ENCODE peak calls at places on chromosomes 4 and X, in six cellular contexts. X is effector memory CD4-positive, alpha-beta T cell; A is psoas muscle; T is HL-60; D is thoracic aorta; G is lung. Q is an unnamed sample.

GRCh38 chrX:40987413-40987812 is 97.8 kb upstream of the USP9X start:
- DNase-seq in X (no peak), A (no peak), T (no peak), D (no peak), G (no peak), Q (no peak)

GRCh38 chr4:137359691-137360315 is 172.5 kb downstream of the PCDH18 start:
- DNase-seq in X (no peak), A (no peak), T (no peak), D (no peak), G (no peak), Q (no peak)

GRCh38 chrX:13165266-13165665 is 120.8 kb upstream of the FAM9C start:
- DNase-seq in X (no peak), A (no peak), T (no peak), D (no peak), G (no peak), Q (no peak)

GRCh38 chr4:22356996-22357596 is 158.8 kb downstream of the ADGRA3 start:
- DNase-seq in X (no peak), A (no peak), T (no peak), D (no peak), G (no peak), Q (no peak)

GRCh38 chrX:154490021-154490413 is 412 bp downstream of the SLC10A3 start:
- DNase-seq in X (no peak), A (peak; percentile 38), T (peak; percentile 24), D (peak; percentile 15), G (no peak), Q (no peak)

GRCh38 chrX:109742722-109743121 is 9.7 kb upstream of the ACSL4 start:
- DNase-seq in X (no peak), A (no peak), T (no peak), D (no peak), G (no peak), Q (no peak)

GRCh38 chr4:155208258-155209054 is at the start of gene NPY2R:
- DNase-seq in X (no peak), A (no peak), T (no peak), D (no peak), G (no peak), Q (no peak)

GRCh38 chr4:140595065-140595464 is 26.3 kb upstream of the UCP1 start:
- DNase-seq in X (no peak), A (no peak), T (no peak), D (no peak), G (no peak), Q (peak; percentile 8)

GRCh38 chr4:73864365-73864764 is 4.8 kb upstream of the CXCL1 start:
- DNase-seq in X (no peak), A (no peak), T (no peak), D (no peak), G (no peak), Q (no peak)

GRCh38 chr4:110514889-110515479 is 39.0 kb downstream of the ENPEP start:
- DNase-seq in X (no peak), A (no peak), T (no peak), D (no peak), G (no peak), Q (no peak)

GRCh38 chr4:5956285-5957021 is 61.8 kb downstream of the C4orf50 start:
- DNase-seq in X (no peak), A (peak; percentile 34), T (no peak), D (no peak), G (no peak), Q (no peak)

GRCh38 chrX:39675619-39676018 is 422.1 kb downstream of the BCOR start:
- DNase-seq in X (no peak), A (peak; percentile 32), T (no peak), D (no peak), G (no peak), Q (no peak)

GRCh38 chrX:30657542-30658238 is 4.5 kb downstream of the GK start:
- DNase-seq in X (no peak), A (no peak), T (no peak), D (no peak), G (no peak), Q (no peak)

GRCh38 chr4:156950950-156951349 is 20.6 kb downstream of the PDGFC start:
- DNase-seq in X (no peak), A (no peak), T (no peak), D (no peak), G (no peak), Q (no peak)

GRCh38 chr4:13143234-13143633 is 340.9 kb downstream of the RAB28 start:
- DNase-seq in X (no peak), A (no peak), T (no peak), D (no peak), G (no peak), Q (no peak)

GRCh38 chrX:112779139-112779538 is 61.5 kb downstream of the AMOT start:
- DNase-seq in X (no peak), A (no peak), T (no peak), D (no peak), G (no peak), Q (no peak)

GRCh38 chr4:14581741-14582140 is 420.5 kb upstream of the CPEB2 start:
- DNase-seq in X (no peak), A (no peak), T (no peak), D (no peak), G (no peak), Q (no peak)

DNA sequence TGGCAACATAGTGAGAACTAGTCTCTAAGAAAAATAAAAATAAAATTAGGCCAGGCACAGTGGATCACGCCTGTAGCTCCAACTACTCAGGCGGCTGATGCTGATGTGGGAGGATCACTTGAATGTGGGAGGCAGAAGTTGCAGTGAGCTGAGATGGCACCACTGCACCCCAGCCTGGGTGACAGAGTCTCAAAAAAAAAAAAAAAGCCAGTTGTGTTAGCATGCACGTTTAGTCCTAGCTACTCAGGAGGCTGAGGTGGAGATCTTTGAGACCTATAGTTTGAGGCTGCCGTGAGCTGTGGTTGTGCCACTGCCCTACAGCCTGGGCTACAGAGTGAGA is 2.5 kb downstream of the DCK start:
- DNase-seq in X (no peak), A (no peak), T (no peak), D (no peak), G (no peak), Q (no peak)
- H3K4me3 ChIP-seq in X (peak overlapping the region; percentile 100), A (no peak overlapping the region), T (peak overlapping the region; percentile 91), D (no peak overlapping the region), G (no peak overlapping the region), Q (no peak overlapping the region)

DNA sequence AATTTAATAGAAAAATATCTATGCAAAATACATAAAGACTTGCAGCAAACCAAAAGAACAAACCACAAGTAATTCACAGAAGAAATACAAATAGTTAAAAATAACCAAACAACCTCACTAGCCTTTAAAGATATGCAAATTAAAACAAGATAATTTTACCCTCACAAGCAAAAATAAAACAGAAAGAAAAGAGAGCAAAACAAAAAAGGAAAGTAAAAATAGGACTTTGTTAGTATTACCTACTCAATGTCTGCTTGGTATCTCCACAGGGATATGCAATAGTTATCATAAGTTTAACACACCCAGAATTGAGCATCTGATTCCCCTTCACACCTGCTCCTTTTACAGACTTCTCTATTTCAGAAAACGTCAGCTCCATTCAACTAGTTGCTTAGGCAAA is 737.5 kb upstream of the MAGEB2 start:
- DNase-seq in X (no peak), A (no peak), T (no peak), D (no peak), G (no peak), Q (no peak)
- H3K4me3 ChIP-seq in X (no peak overlapping the region), A (no peak overlapping the region), T (no peak overlapping the region), D (no peak overlapping the region), G (no peak overlapping the region), Q (peak overlapping the region; percentile 52)

GRCh38 chr4:186723207-186724047 is at the start of gene FAT1:
- DNase-seq in X (no peak), A (peak; percentile 72), T (peak; percentile 56), D (no peak), G (peak; percentile 61), Q (no peak)
- H3K4me3 ChIP-seq in X (no peak within 1 kb of the TSS), A (peak within 1 kb of the TSS; percentile 77), T (peak within 1 kb of the TSS; percentile 79), D (peak within 1 kb of the TSS; percentile 80), G (peak within 1 kb of the TSS; percentile 84), Q (no peak within 1 kb of the TSS)

GRCh38 chrX:6226646-6227444 is 1.8 kb downstream of the NLGN4X start:
- DNase-seq in X (no peak), A (no peak), T (no peak), D (no peak), G (no peak), Q (no peak)
- H3K4me3 ChIP-seq in X (no peak overlapping the region), A (peak overlapping the region; percentile 46), T (no peak overlapping the region), D (peak overlapping the region; percentile 39), G (peak overlapping the region; percentile 27), Q (no peak overlapping the region)

DNA sequence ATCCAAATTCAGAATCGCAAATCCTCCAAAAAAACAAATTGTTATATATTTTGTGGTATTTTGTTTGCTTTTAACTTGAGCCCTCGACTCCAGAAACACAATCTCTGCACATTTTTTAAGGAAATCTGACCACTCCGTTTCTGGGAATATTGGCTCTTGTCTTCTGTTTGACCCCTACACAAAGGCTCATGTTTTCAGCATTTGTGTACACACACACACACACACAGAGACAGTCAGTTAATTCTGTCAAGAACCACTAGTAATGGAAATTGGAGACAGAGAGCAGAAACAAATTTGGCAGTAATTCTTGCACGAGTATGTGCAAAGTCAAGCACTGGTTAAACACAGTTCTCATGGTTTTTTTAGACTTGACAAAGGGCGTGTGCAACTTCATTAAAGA is 115.4 kb downstream of the AFAP1 start:
- DNase-seq in X (no peak), A (no peak), T (no peak), D (no peak), G (no peak), Q (no peak)
- H3K4me3 ChIP-seq in X (no peak overlapping the region), A (no peak overlapping the region), T (no peak overlapping the region), D (no peak overlapping the region), G (no peak overlapping the region), Q (no peak overlapping the region)

GRCh38 chr4:106584590-106584989 is 216.0 kb upstream of the GIMD1 start:
- DNase-seq in X (no peak), A (no peak), T (no peak), D (no peak), G (no peak), Q (no peak)
- H3K4me3 ChIP-seq in X (no peak overlapping the region), A (no peak overlapping the region), T (no peak overlapping the region), D (no peak overlapping the region), G (no peak overlapping the region), Q (no peak overlapping the region)

GRCh38 chrX:132094169-132094568 is 33.7 kb downstream of the FRMD7 start:
- DNase-seq in X (no peak), A (no peak), T (no peak), D (no peak), G (no peak), Q (no peak)

GRCh38 chrX:132090370-132091152 is 37.3 kb downstream of the FRMD7 start:
- DNase-seq in X (no peak), A (no peak), T (no peak), D (no peak), G (no peak), Q (no peak)

GRCh38 chrX:132093239-132093860 is 34.5 kb downstream of the FRMD7 start:
- DNase-seq in X (no peak), A (no peak), T (no peak), D (no peak), G (no peak), Q (no peak)

GRCh38 chrX:132086717-132087116 is 41.1 kb downstream of the FRMD7 start:
- DNase-seq in X (no peak), A (no peak), T (no peak), D (no peak), G (no peak), Q (no peak)

DNA sequence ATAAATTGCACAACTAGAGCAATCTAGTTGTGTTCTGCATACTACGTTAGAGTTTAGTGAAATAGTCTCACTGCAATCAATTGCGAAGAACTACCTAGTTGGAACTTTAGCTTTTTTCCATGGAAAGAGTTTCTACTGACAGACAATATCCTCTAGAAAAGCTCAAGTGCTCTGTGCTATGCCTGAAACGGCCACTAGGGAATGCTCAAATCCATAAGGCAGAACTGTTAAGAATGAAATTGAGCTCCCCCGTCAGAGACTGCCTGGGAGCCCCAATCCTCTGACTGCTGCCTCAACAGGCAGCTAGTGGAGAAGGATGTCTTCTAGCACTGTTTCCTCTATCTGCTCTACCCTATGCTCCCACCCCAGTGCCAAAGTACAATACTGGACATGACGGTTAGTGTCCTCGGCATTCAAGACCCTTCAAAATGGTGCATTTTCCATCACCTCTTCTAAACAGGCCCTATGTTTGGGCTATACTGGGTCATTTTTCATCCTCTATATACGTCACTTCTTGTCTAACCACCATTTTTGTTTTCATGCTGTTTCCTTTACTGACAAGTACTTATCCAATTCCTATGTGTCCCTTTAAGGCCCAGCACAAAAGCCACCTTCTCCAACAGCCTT is 35.3 kb downstream of the FRMD7 start:
- DNase-seq in X (peak; percentile 9), A (peak; percentile 21), T (no peak), D (peak; percentile 29), G (peak; percentile 39), Q (peak; percentile 36)
- H3K4me3 ChIP-seq in X (no peak overlapping the region), A (no peak overlapping the region), T (no peak overlapping the region), D (no peak overlapping the region), G (no peak overlapping the region), Q (no peak overlapping the region)

Q was measured in GM12864.